ENCODE peak calls at places on chromosomes 16 and 17, in four cellular contexts. V is HCT116, C is MM.1S, T is hepatocyte. N is an unnamed sample. For H3K4me1, the result is how much of the 10 kb centered on the place peaks cover.

GRCh38 chr16:80006175-80006895 is 405.8 kb upstream of the MAF start:
- DNase-seq in V (no peak), C (no peak), T (peak), N (no peak)

GRCh38 chr17:28972437-28972836 is 21.1 kb upstream of the PHF12 start:
- DNase-seq in V (no peak), C (no peak), T (no peak), N (no peak)

GRCh38 chr17:83119987-83120864 is 40.8 kb downstream of the METRNL start:
- DNase-seq in V (no peak), C (peak), T (no peak), N (no peak)

GRCh38 chr16:28155293-28155692 is 56.5 kb downstream of the XPO6 start:
- DNase-seq in V (no peak), C (no peak), T (no peak), N (no peak)

GRCh38 chr17:81537856-81538555 is 9.8 kb downstream of the FSCN2 start:
- DNase-seq in V (no peak), C (no peak), T (no peak), N (no peak)

GRCh38 chr17:49390548-49391324 is 23.9 kb downstream of the PHB1 start:
- DNase-seq in V (no peak), C (no peak), T (no peak), N (no peak)

GRCh38 chr17:47324224-47325020 is 667 bp downstream of the EFCAB13 start:
- DNase-seq in V (no peak), C (no peak), T (peak), N (peak)

GRCh38 chr17:22303865-22304264 is 611.5 kb downstream of the KCNJ18 start:
- DNase-seq in V (no peak), C (no peak), T (no peak), N (no peak)

GRCh38 chr17:17395246-17395802 is 81.5 kb upstream of the MED9 start:
- DNase-seq in V (no peak), C (no peak), T (no peak), N (no peak)

GRCh38 chr17:51064061-51064735 is 56.5 kb downstream of the SPAG9 start:
- DNase-seq in V (no peak), C (no peak), T (no peak), N (peak)

GRCh38 chr17:80588687-80589086 is 44.0 kb downstream of the RPTOR start:
- DNase-seq in V (no peak), C (no peak), T (no peak), N (no peak)

GRCh38 chr17:58120195-58120822 is 27.9 kb upstream of the OR4D1 start:
- DNase-seq in V (peak), C (peak), T (peak), N (peak)

GRCh38 chr16:15961060-15961511 is 11.7 kb downstream of the ABCC1 start:
- DNase-seq in V (no peak), C (peak), T (no peak), N (no peak)

GRCh38 chr17:28033972-28034714 is 8.3 kb upstream of the NLK start:
- DNase-seq in V (no peak), C (no peak), T (no peak), N (peak)

GRCh38 chr17:72411124-72411563 is 290.3 kb downstream of the SOX9 start:
- DNase-seq in V (no peak), C (no peak), T (no peak), N (peak)

GRCh38 chr17:17692353-17693252 is 11.3 kb downstream of the RAI1 start:
- DNase-seq in V (no peak), C (no peak), T (no peak), N (peak)

GRCh38 chr17:31739300-31739699 is 119.7 kb downstream of the COPRS start:
- DNase-seq in V (no peak), C (no peak), T (peak), N (no peak)

GRCh38 chr16:6193718-6194117 is 1096.1 kb upstream of the EEF2KMT start:
- DNase-seq in V (no peak), C (peak), T (peak), N (peak)

GRCh38 chr16:10892782-10893181 is 15.8 kb downstream of the CIITA start:
- DNase-seq in V (no peak), C (no peak), T (no peak), N (no peak)

GRCh38 chr17:37391146-37391545 is 15.4 kb downstream of the C17orf78 start:
- DNase-seq in V (no peak), C (no peak), T (no peak), N (no peak)

GRCh38 chr17:81711814-81712467 is at the start of gene SLC25A10:
- DNase-seq in V (peak), C (peak), T (peak), N (peak)

GRCh38 chr16:3131755-3132377 is 3.0 kb upstream of the ZNF213 start:
- DNase-seq in V (no peak), C (peak), T (peak), N (peak)

GRCh38 chr17:58039975-58040374 is 32.9 kb upstream of the SRSF1 start:
- DNase-seq in V (no peak), C (no peak), T (no peak), N (no peak)

GRCh38 chr16:64311241-64311640 is 810.6 kb downstream of the CDH11 start:
- DNase-seq in V (no peak), C (no peak), T (no peak), N (peak)

GRCh38 chr17:57887161-57887560 is 37.3 kb upstream of the MRPS23 start:
- DNase-seq in V (no peak), C (no peak), T (no peak), N (no peak)

GRCh38 chr17:64103751-64104364 is 26.1 kb downstream of the ERN1 start:
- DNase-seq in V (peak), C (peak), T (no peak), N (peak)

GRCh38 chr16:8756755-8757154 is 40.7 kb downstream of the TMEM186 start:
- DNase-seq in V (no peak), C (no peak), T (no peak), N (no peak)

GRCh38 chr17:3034578-3034920 is 28.9 kb downstream of the OR1D5 start:
- DNase-seq in V (no peak), C (no peak), T (no peak), N (no peak)

GRCh38 chr17:3033248-3033640 is 30.2 kb downstream of the OR1D5 start:
- DNase-seq in V (no peak), C (no peak), T (no peak), N (no peak)

GRCh38 chr17:3032258-3033247 is 30.9 kb downstream of the OR1D5 start:
- DNase-seq in V (no peak), C (no peak), T (no peak), N (no peak)

GRCh38 chr17:3035256-3035967 is 28.0 kb downstream of the OR1D5 start:
- DNase-seq in V (no peak), C (no peak), T (no peak), N (no peak)

DNA sequence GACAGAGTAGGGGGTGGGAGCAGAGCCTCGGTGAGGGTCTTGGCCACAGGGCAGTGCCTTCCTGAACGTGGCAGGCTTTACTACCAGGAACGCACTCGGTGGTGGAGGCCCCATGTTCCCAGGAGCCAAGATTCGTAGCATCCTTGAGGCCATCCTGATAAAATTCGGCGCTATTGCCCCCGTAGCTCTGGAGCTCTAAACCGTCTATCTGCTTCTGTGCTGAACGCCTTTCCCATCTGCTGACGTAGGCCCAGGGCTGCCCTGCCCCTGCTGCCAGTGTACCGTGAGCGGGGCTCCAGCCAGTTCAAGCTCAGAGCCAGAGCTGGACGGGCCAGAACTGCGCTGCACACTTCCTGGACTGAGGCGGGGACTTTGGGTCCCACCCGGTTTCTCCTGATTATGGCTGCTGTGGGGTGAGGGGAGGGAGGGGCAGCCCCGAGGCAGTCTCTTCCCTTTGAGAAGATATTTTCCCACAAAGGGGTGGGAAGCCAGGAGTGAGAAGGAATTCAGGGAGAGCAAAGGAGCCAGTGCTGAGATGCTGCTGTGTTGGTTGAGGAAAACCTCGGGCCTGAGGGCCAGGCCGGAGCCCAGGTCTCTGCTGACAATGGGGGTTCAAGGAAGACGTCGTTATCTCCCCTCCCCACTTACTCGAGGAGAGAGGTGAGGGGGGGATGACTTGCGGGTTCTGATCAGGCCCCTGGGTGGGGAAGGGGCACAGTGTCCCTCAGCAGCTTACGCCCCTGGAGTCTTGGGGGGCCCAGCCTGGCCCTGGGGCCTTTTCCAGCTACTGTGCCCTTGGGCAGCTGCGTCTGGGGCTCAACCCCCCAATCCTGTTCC is 29.4 kb downstream of the OR1D5 start:
- DNase-seq in V (no peak), C (no peak), T (no peak), N (no peak)
- TF ChIP-seq CTCF in V (no peak), C (no peak), T (no peak), N (no peak)

DNA sequence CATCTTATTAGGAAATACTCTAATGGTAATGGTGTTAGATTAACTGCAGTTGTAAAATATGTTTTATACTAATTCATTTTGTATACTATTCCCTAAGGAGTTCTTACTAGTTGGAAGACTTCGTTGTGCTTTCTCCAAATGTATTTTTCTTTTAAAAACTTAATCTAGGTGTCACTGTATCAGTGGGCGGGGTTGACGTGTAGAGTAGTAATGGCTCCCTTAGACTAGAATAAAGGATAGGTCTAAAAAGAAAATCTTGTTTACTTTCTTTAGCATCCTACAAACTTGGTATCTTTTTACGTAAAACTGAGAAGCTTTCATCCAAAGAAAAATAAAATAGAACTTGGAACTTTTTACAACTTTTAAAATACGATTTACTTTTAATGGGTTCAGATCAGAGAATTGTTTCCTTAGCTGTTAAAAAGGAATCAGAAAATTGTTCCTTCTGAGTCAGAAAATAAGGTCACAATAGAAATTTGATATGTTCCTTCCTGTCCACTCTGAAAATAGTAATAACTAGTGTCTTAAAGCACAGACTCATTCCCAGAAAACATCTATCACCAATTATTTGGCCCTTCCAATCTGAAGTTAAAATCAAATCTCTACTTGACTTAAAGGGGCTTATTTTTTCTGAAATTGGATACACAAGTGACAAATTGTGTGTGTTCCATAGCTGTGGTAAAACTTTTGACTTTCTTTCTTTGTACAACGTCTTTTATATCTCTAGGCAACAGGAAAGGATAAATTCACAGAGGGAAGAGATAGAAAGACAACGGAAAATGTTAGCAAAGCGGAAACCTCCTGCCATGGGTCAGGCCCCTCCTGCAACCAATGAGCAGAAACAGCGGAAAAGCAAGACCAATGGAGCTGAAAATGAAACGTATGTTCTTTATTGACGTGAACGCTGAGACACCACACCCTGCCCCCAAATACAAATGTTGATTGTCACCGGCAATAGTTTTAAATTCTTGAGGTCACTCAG is 54.7 kb upstream of the MRC2 start:
- DNase-seq in V (no peak), C (no peak), T (no peak), N (peak)
- TF ChIP-seq EZH2phosphoT487 in V (no peak), C (no peak), T (no peak), N (no peak)

GRCh38 chr17:78708510-78708973 is 73.5 kb downstream of the CYTH1 start:
- DNase-seq in V (peak), C (peak), T (peak), N (peak)
- H3K4me1 ChIP-seq in V (under half), C (under half), T (under half), N (under half)

GRCh38 chr16:88677721-88678120 is 8.6 kb downstream of the SNAI3 start:
- DNase-seq in V (no peak), C (no peak), T (no peak), N (no peak)

GRCh38 chr16:88681709-88682451 is 4.4 kb downstream of the SNAI3 start:
- DNase-seq in V (no peak), C (peak), T (no peak), N (no peak)

GRCh38 chr16:88680554-88681083 is 5.7 kb downstream of the SNAI3 start:
- DNase-seq in V (no peak), C (no peak), T (no peak), N (no peak)

GRCh38 chr16:88678224-88678979 is 7.9 kb downstream of the SNAI3 start:
- DNase-seq in V (no peak), C (no peak), T (no peak), N (no peak)

GRCh38 chr16:88681084-88681680 is 5.1 kb downstream of the SNAI3 start:
- DNase-seq in V (no peak), C (peak), T (no peak), N (peak)
- TF ChIP-seq CTCF in V (peak), C (peak), T (peak), N (peak)

DNA sequence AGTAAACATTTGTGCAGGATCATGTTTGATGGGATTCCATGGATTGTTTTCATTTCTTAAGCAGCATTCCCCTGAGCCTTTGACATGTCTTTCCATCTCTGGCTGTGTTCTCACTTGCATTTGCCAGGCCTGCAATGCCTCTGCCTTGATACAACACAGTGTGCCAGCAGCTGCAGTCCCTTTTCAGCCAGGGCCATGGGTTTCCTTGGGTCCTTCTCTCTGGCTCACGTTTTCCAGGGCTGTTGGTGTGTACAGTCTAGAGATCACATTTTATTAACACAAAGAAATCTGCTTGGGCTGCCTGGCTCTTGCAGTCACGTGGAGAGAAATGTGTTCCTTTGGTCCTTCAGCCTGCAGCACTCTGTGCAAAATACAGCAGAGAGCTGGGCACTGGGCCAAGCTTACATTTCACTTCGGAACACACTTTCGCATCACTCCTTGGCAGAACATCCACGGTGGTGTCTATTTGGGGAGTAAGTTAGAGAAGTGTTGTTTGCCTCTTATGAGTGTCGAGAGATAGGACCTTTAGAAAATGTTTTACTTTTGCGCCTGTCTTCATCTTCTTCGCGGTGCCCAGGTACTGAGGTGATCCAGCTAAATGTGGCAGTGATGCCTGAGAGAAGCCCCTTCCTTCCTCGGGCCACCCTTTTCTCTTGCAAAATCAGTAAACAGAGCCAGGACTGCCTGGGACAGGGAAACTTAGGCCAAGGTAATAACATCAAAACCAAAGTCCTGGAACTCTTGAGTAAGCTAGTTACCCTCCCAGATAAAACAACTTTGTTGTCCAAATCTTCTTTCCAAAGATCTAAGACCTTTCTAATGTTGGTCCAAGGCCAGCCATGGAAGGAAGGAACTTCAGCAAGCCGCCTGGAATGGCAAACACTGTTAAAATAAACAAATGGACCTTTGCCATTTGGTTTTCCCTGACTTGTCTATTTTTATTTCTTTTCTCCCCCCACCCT is 20.9 kb downstream of the HLF start:
- DNase-seq in V (no peak), C (no peak), T (peak), N (no peak)
- TF ChIP-seq EZH2phosphoT487 in V (no peak), C (no peak), T (no peak), N (no peak)

GRCh38 chr16:23807028-23807427 is 28.8 kb upstream of the PRKCB start:
- DNase-seq in V (no peak), C (no peak), T (no peak), N (no peak)

GRCh38 chr16:23801387-23801786 is 34.4 kb upstream of the PRKCB start:
- DNase-seq in V (peak), C (peak), T (peak), N (peak)

DNA sequence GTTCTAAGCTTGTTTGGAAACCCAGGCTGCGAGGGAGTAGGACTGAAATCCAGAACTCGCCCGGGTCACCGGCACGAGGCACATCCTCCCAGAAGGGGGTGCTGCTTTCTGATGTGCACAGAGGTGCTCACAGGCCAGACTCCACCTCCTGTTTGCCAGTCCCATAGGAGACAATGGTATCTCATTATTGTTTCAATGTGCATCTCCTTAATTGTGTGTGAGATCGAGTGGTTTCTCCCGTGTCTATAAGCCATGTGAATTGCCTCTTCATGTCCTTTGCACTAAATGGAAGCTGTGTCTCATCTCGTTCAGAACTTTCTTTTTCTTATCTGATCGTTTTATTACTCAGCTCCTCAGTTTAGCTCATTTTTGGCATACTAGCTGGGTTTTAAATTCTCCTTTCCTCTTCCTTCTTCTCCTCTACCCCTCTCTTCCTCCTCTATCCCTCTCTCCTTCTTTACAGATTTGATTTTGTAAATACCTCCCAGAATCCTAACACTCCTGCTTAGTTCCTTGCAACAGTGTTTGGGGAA is 32.1 kb upstream of the PRKCB start:
- DNase-seq in V (peak), C (peak), T (peak), N (peak)
- H3K4me1 ChIP-seq in V (under half), C (under half), T (under half), N (under half)

GRCh38 chr17:38453951-38454421 is 25.7 kb downstream of the ARHGAP23 start:
- DNase-seq in V (no peak), C (no peak), T (peak), N (peak)

GRCh38 chr17:38457577-38458371 is 29.5 kb downstream of the ARHGAP23 start:
- DNase-seq in V (no peak), C (no peak), T (no peak), N (no peak)

GRCh38 chr17:38455288-38455915 is 27.1 kb downstream of the ARHGAP23 start:
- DNase-seq in V (no peak), C (no peak), T (no peak), N (no peak)

GRCh38 chr17:38454528-38454927 is 26.3 kb downstream of the ARHGAP23 start:
- DNase-seq in V (peak), C (no peak), T (peak), N (peak)

DNA sequence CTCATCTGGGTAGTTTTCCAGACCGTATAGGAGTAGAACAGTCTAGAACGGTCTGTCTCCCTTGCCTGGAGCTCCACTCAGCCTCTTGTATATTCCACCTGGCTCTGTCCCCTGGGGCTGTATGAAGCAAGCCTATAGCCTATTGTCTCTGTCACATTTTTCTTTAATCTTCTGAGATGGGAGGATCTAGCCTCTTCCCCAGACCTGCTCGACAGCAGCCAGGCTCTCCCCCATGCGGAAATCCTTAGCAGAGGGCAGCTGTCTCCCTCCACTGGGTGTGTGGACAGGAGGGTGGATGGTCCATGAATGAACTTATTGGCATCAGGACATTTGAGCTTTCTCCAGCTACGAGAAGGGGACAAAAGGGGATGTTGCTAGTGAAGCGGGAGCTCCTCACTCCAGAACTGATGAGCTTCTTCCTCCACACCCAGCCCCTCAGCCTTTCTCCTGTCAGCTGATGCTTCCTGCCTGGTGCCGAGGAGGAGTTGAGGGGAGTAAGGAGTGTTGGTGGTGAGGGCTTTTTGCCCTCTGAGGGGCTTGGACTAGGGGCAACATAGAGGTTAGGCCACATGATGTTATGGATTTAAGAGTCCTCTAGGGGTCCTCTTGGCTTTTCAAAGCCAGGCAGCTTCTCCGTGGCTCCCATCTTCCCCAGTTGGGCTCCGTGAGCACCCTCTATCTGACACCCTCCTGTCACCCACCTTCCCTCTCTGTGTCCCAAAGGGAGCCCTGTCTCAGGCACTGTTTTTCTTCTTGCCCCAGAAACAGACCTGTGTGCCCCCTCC is 28.0 kb downstream of the ARHGAP23 start:
- DNase-seq in V (no peak), C (no peak), T (no peak), N (no peak)
- TF ChIP-seq CTCF in V (peak), C (no peak), T (no peak), N (no peak)